ENCODE peak calls at places on chromosomes 13 and 19, in five cellular contexts. One of them, this sample, is unnamed.

GRCh38 chr19:29371766-29372415 is 153.9 kb upstream of the VSTM2B start:
- DNase-seq in sigmoid colon: no peak
- DNase-seq in bronchial epithelial cell: no peak
- DNase-seq in aorta: no peak
- DNase-seq in dorsolateral prefrontal cortex: no peak
- DNase-seq in this sample: no peak

GRCh38 chr13:48401480-48401879 is 11.4 kb downstream of the LPAR6 start:
- DNase-seq in aorta: no peak
- DNase-seq in sigmoid colon: no peak
- DNase-seq in bronchial epithelial cell: peak; percentile 12
- DNase-seq in dorsolateral prefrontal cortex: no peak
- DNase-seq in this sample: no peak

GRCh38 chr19:15323496-15324235 is 8.7 kb downstream of the BRD4 start:
- DNase-seq in bronchial epithelial cell: peak; percentile 79
- DNase-seq in dorsolateral prefrontal cortex: no peak
- DNase-seq in sigmoid colon: peak; percentile 80
- DNase-seq in aorta: peak; percentile 77
- DNase-seq in this sample: peak; percentile 38

GRCh38 chr19:15464394-15465385 is at the start of gene RASAL3:
- DNase-seq in bronchial epithelial cell: no peak
- DNase-seq in aorta: peak; percentile 63
- DNase-seq in sigmoid colon: no peak
- DNase-seq in dorsolateral prefrontal cortex: no peak
- DNase-seq in this sample: no peak

GRCh38 chr13:32496574-32497160 is 41.9 kb downstream of the N4BP2L2 start:
- DNase-seq in aorta: no peak
- DNase-seq in bronchial epithelial cell: no peak
- DNase-seq in sigmoid colon: no peak
- DNase-seq in dorsolateral prefrontal cortex: no peak
- DNase-seq in this sample: no peak

GRCh38 chr19:52896431-52897148 is 845 bp downstream of the ZNF320 start:
- DNase-seq in aorta: no peak
- DNase-seq in dorsolateral prefrontal cortex: peak; percentile 45
- DNase-seq in sigmoid colon: no peak
- DNase-seq in bronchial epithelial cell: peak; percentile 9
- DNase-seq in this sample: no peak

GRCh38 chr19:38035515-38036495 is 128.8 kb downstream of the SIPA1L3 start:
- DNase-seq in sigmoid colon: no peak
- DNase-seq in dorsolateral prefrontal cortex: no peak
- DNase-seq in bronchial epithelial cell: no peak
- DNase-seq in aorta: peak; percentile 66
- DNase-seq in this sample: no peak

GRCh38 chr13:21095311-21095710 is 33.9 kb upstream of the LATS2 start:
- DNase-seq in bronchial epithelial cell: no peak
- DNase-seq in aorta: no peak
- DNase-seq in sigmoid colon: no peak
- DNase-seq in dorsolateral prefrontal cortex: no peak
- DNase-seq in this sample: peak; percentile 49

DNA sequence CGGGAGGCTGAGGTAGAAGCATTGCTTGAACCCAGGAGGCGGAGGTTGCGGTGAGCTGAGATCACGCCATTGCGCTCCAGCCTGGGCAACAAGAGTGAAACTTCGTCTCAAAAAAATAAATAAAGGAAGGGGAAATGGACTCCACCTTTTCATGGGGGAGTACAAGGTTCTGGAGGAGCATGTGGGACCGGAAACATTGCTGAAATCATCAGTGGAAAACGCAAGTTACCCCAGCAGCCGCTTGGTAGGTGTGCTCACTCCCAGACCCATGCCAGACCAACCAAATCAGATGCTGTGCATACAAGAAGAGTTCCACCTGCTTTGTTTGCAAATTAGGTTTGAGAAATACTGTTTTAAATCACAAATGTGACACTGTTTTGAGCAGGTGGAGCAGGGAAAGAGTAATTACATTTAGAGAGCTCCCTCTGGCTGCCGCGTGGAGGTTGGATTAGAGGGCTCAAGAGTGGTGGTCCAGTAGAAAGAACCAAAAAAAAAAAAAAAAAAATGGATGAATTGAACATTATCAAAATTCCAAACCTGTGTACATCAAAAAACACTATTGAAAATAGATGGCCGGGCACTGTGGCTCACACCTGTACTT is 4.9 kb downstream of the ERICH4 start:
- DNase-seq in sigmoid colon: no peak
- DNase-seq in bronchial epithelial cell: no peak
- DNase-seq in aorta: no peak
- DNase-seq in dorsolateral prefrontal cortex: no peak
- DNase-seq in this sample: no peak
- H3K27me3 ChIP-seq in sigmoid colon: peaks cover 27% of the 10 kb centered on the region
- H3K27me3 ChIP-seq in bronchial epithelial cell: no peaks in the 10 kb centered on the region
- H3K27me3 ChIP-seq in aorta: no peaks in the 10 kb centered on the region
- H3K27me3 ChIP-seq in dorsolateral prefrontal cortex: no peaks in the 10 kb centered on the region
- H3K27me3 ChIP-seq in this sample: peaks cover 3% of the 10 kb centered on the region

GRCh38 chr19:45862564-45863334 is at the start of gene SYMPK:
- DNase-seq in sigmoid colon: peak; percentile 99
- DNase-seq in bronchial epithelial cell: peak; percentile 95
- DNase-seq in dorsolateral prefrontal cortex: peak; percentile 99
- DNase-seq in aorta: peak; percentile 99
- DNase-seq in this sample: peak; percentile 99
- H3K4me3 ChIP-seq in sigmoid colon: peak within 1 kb of the TSS; percentile 94
- H3K4me3 ChIP-seq in bronchial epithelial cell: peak within 1 kb of the TSS; percentile 97
- H3K4me3 ChIP-seq in dorsolateral prefrontal cortex: peak within 1 kb of the TSS; percentile 93
- H3K4me3 ChIP-seq in aorta: peak within 1 kb of the TSS; percentile 59
- H3K4me3 ChIP-seq in this sample: peak within 1 kb of the TSS; percentile 77

GRCh38 chr19:55424518-55424917 is 16.9 kb upstream of the UBE2S start:
- DNase-seq in aorta: no peak
- DNase-seq in sigmoid colon: no peak
- DNase-seq in bronchial epithelial cell: no peak
- DNase-seq in dorsolateral prefrontal cortex: no peak
- DNase-seq in this sample: no peak

GRCh38 chr19:55423225-55423967 is 15.8 kb upstream of the UBE2S start:
- DNase-seq in sigmoid colon: no peak
- DNase-seq in aorta: no peak
- DNase-seq in bronchial epithelial cell: no peak
- DNase-seq in dorsolateral prefrontal cortex: no peak
- DNase-seq in this sample: no peak

GRCh38 chr19:55419624-55420236 is 12.1 kb upstream of the UBE2S start:
- DNase-seq in bronchial epithelial cell: no peak
- DNase-seq in aorta: no peak
- DNase-seq in sigmoid colon: no peak
- DNase-seq in dorsolateral prefrontal cortex: peak; percentile 58
- DNase-seq in this sample: no peak

GRCh38 chr19:55418185-55418584 is 10.6 kb upstream of the UBE2S start:
- DNase-seq in dorsolateral prefrontal cortex: peak; percentile 64
- DNase-seq in bronchial epithelial cell: peak; percentile 73
- DNase-seq in sigmoid colon: no peak
- DNase-seq in aorta: no peak
- DNase-seq in this sample: peak; percentile 70

DNA sequence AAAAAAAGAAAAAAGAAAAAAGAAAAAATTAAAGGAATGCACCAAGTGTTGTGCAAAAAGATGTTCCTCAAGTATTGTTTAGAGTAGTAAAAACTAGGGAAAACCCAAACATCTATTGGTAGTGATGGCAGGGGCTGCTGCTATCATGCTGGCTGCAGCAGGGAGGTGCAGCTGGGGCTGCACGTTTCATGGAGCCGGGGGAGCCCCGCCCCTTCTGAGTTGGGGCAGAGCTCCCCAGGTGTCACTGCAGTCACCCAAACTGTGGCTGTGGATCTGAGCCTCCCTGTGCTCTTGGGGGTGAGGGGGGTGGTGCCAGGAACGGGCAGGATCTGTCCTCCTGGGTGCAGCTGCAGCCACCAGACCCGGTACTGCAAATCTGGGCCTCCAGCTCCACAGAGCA is 11.5 kb upstream of the UBE2S start:
- DNase-seq in bronchial epithelial cell: no peak
- DNase-seq in sigmoid colon: no peak
- DNase-seq in aorta: no peak
- DNase-seq in dorsolateral prefrontal cortex: no peak
- DNase-seq in this sample: no peak
- H3K27me3 ChIP-seq in bronchial epithelial cell: no peaks in the 10 kb centered on the region
- H3K27me3 ChIP-seq in sigmoid colon: peaks cover 18% of the 10 kb centered on the region
- H3K27me3 ChIP-seq in aorta: no peaks in the 10 kb centered on the region
- H3K27me3 ChIP-seq in dorsolateral prefrontal cortex: no peaks in the 10 kb centered on the region
- H3K27me3 ChIP-seq in this sample: no peaks in the 10 kb centered on the region

DNA sequence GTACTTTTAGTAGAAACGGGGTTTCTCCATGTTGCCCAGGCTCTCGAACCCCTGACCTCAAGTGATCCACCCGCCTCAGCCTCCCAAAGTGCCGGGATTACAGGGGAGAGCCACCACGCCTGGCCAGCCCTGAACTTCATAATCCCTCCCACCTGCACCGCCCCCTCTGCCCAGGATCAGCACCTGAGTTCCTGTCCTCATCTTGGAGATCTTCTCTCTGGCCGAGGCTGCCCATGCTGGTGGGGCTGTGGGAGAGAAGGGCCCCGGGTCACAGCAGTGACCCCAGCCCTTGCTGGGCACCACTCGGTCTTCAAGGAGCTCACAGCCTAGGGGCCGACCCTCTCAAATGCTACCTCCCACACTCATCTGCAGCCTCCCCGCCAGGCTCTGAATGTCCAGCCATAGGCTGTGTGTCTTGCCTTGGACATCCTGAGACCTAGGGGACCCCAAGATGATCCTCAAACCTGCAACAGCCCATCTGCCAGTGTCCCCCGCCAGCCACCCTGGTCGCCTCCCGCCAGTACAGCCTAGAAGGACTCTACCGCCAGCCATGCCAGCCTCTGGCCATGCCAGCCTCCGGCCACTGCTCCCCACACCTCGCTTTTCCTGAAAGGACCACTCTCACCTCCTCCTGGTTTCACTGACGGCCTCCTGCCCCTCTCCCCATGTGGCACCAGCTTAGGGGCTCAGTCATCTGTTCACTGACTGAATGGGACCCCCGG is 1.5 kb downstream of the ATP8B3 start:
- DNase-seq in bronchial epithelial cell: no peak
- DNase-seq in dorsolateral prefrontal cortex: no peak
- DNase-seq in aorta: no peak
- DNase-seq in sigmoid colon: no peak
- DNase-seq in this sample: no peak
- H3K4me3 ChIP-seq in bronchial epithelial cell: no peak overlapping the region
- H3K4me3 ChIP-seq in dorsolateral prefrontal cortex: no peak overlapping the region
- H3K4me3 ChIP-seq in aorta: no peak overlapping the region
- H3K4me3 ChIP-seq in sigmoid colon: no peak overlapping the region
- H3K4me3 ChIP-seq in this sample: no peak overlapping the region

GRCh38 chr19:45972944-45973525 is 630 bp downstream of the NOVA2 start:
- DNase-seq in aorta: no peak
- DNase-seq in dorsolateral prefrontal cortex: no peak
- DNase-seq in bronchial epithelial cell: no peak
- DNase-seq in sigmoid colon: no peak
- DNase-seq in this sample: no peak
- H3K27me3 ChIP-seq in aorta: no peaks in the 10 kb centered on the region
- H3K27me3 ChIP-seq in dorsolateral prefrontal cortex: no peaks in the 10 kb centered on the region
- H3K27me3 ChIP-seq in bronchial epithelial cell: peaks cover 19% of the 10 kb centered on the region
- H3K27me3 ChIP-seq in sigmoid colon: peaks cover 72% of the 10 kb centered on the region
- H3K27me3 ChIP-seq in this sample: peaks cover 20% of the 10 kb centered on the region

DNA sequence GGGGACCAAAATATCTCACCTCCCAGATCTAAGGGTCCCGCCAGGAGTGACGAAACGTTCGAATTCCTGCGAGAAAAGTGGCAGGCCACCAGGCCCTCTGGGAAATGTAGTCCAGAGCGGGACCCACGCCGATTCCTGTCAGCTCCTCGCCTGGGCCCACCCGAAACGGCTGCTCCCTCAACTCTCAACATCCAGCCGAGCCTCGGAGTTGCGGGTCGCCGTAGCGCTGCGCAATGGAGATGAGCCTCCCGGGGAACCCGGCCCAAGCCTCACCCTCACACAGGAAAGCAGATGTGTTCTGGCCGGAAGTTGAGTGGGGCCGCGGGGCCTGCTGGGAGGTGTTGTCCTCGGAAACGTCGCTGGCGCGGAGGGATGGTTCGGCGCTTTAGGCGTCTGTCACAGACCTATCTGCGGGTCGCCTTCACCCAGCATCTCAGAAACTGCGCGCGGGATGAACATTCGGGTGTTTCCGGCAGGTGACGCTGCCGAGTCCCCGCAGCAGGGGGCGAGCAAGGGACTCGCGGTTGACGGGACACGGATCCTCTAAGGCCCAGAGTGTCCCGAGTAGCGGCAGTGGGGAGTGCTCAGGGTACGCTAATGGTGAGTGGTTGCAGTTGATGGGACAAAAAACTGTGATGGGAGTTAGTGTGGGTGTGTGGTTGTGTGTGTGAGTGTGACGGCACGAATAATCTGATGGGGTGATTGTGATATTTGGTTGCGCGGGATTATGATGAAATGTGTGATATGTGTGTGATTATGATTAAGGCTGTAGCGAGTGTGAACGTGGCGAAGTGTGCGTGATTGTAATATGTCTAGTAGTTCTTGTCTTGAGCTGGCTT is at the start of the genes ZNF568 and ZNF829:
- DNase-seq in sigmoid colon: peak; percentile 91
- DNase-seq in bronchial epithelial cell: peak; percentile 68
- DNase-seq in aorta: peak; percentile 94
- DNase-seq in dorsolateral prefrontal cortex: peak; percentile 94
- DNase-seq in this sample: no peak
- H3K4me3 ChIP-seq in sigmoid colon: peak within 1 kb of the TSS; percentile 65
- H3K4me3 ChIP-seq in bronchial epithelial cell: peak within 1 kb of the TSS; percentile 65
- H3K4me3 ChIP-seq in aorta: peak within 1 kb of the TSS; percentile 77
- H3K4me3 ChIP-seq in dorsolateral prefrontal cortex: peak within 1 kb of the TSS; percentile 89
- H3K4me3 ChIP-seq in this sample: no peak within 1 kb of the TSS

GRCh38 chr19:50906217-50906616 is 5.0 kb downstream of the KLK4 start:
- DNase-seq in dorsolateral prefrontal cortex: no peak
- DNase-seq in aorta: no peak
- DNase-seq in sigmoid colon: no peak
- DNase-seq in bronchial epithelial cell: no peak
- DNase-seq in this sample: peak; percentile 8
- H3K27me3 ChIP-seq in dorsolateral prefrontal cortex: peaks cover 46% of the 10 kb centered on the region
- H3K27me3 ChIP-seq in aorta: no peaks in the 10 kb centered on the region
- H3K27me3 ChIP-seq in sigmoid colon: peaks cover 72% of the 10 kb centered on the region
- H3K27me3 ChIP-seq in bronchial epithelial cell: peaks cover 6% of the 10 kb centered on the region
- H3K27me3 ChIP-seq in this sample: peaks cover 11% of the 10 kb centered on the region

DNA sequence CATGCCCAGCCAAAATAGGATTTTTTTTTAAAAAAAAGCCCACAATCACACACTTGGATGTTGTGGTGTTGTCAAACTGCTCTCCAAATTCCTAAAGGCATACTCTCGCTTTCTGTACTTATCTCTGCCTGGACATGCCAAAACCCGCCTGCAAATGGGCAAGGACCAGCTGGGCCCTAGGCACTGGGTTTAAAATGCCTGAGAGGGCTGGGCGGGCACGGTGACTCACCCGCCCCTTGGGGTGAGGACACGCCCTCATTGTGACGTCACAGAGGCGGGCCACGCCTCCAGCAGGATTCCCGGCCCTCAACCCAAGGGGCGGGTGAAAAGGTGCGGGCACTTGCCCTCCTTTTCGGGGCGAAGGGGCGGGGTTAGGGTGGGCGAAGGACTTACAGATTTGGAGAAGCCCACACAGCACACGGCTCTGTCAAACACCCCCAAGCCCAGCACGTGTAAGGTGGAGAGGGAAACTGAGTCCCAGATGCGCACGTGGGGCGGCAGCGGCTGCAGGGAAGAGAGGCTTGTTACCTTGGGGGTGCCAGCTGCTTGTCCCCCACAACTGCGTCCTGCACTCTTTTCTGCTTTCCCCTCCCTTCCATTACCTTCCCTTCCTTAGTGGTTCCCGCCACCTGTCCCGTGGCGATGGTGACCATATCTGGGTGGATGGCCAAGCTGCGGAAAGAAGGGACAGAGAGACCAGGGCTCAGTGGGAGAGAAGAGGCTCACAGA is 6.6 kb downstream of the EML2 start:
- DNase-seq in sigmoid colon: peak; percentile 70
- DNase-seq in dorsolateral prefrontal cortex: peak; percentile 64
- DNase-seq in bronchial epithelial cell: peak; percentile 97
- DNase-seq in aorta: peak; percentile 91
- DNase-seq in this sample: peak; percentile 87
- H3K4me3 ChIP-seq in sigmoid colon: no peak overlapping the region
- H3K4me3 ChIP-seq in dorsolateral prefrontal cortex: no peak overlapping the region
- H3K4me3 ChIP-seq in bronchial epithelial cell: no peak overlapping the region
- H3K4me3 ChIP-seq in aorta: no peak overlapping the region
- H3K4me3 ChIP-seq in this sample: no peak overlapping the region

This sample was measured in HAP-1.